ENCODE peak calls at places on chromosomes 6 and 20, in six cellular contexts. C is H9; W is pancreas; O is small intestine; S is neuronal stem cell; Z is CD8-positive, alpha-beta memory T cell. N is an unnamed sample.

GRCh38 chr6:151916680-151917164 is 109.2 kb downstream of the ESR1 start:
- DNase-seq in C (no peak), W (no peak), O (no peak), S (no peak), Z (no peak), N (peak; percentile 75)

GRCh38 chr6:33988121-33989015 is 157.5 kb downstream of the GRM4 start:
- DNase-seq in C (no peak), W (no peak), O (peak; percentile 8), S (no peak), Z (no peak), N (no peak)

GRCh38 chr6:900716-901605 is 208.0 kb upstream of the EXOC2 start:
- DNase-seq in C (no peak), W (peak; percentile 55), O (peak; percentile 38), S (no peak), Z (no peak), N (no peak)

GRCh38 chr6:90397929-90398674 is 101.5 kb upstream of the BACH2 start:
- DNase-seq in C (no peak), W (peak; percentile 29), O (no peak), S (no peak), Z (peak; percentile 35), N (no peak)

GRCh38 chr6:77416839-77417238 is 46.5 kb downstream of the HTR1B start:
- DNase-seq in C (no peak), W (no peak), O (no peak), S (no peak), Z (no peak), N (no peak)

GRCh38 chr6:139029470-139030210 is 1.1 kb downstream of the ABRACL start:
- DNase-seq in C (peak; percentile 45), W (peak; percentile 53), O (peak; percentile 85), S (peak; percentile 45), Z (peak; percentile 16), N (peak; percentile 81)

GRCh38 chr20:58889334-58890072 is 37.0 kb downstream of the GNAS start:
- DNase-seq in C (no peak), W (no peak), O (no peak), S (no peak), Z (peak; percentile 30), N (peak; percentile 31)

GRCh38 chr6:36871686-36872085 is 2.9 kb downstream of the PPIL1 start:
- DNase-seq in C (no peak), W (no peak), O (no peak), S (no peak), Z (no peak), N (no peak)

GRCh38 chr6:129032602-129033001 is 149.7 kb downstream of the LAMA2 start:
- DNase-seq in C (no peak), W (no peak), O (no peak), S (no peak), Z (no peak), N (peak; percentile 23)

GRCh38 chr6:145244712-145245111 is 490.6 kb downstream of the EPM2A start:
- DNase-seq in C (no peak), W (no peak), O (peak; percentile 91), S (no peak), Z (no peak), N (no peak)

GRCh38 chr6:18431581-18431980 is 44.4 kb downstream of the RNF144B start:
- DNase-seq in C (no peak), W (no peak), O (no peak), S (no peak), Z (no peak), N (no peak)

GRCh38 chr6:1622220-1622841 is 12.6 kb downstream of the FOXC1 start:
- DNase-seq in C (no peak), W (no peak), O (no peak), S (no peak), Z (no peak), N (no peak)

GRCh38 chr20:910840-911770 is 5.0 kb downstream of the ANGPT4 start:
- DNase-seq in C (no peak), W (no peak), O (no peak), S (no peak), Z (no peak), N (peak; percentile 67)

GRCh38 chr6:141890661-141891060 is 242.1 kb upstream of the GJE1 start:
- DNase-seq in C (no peak), W (no peak), O (no peak), S (no peak), Z (no peak), N (no peak)

DNA sequence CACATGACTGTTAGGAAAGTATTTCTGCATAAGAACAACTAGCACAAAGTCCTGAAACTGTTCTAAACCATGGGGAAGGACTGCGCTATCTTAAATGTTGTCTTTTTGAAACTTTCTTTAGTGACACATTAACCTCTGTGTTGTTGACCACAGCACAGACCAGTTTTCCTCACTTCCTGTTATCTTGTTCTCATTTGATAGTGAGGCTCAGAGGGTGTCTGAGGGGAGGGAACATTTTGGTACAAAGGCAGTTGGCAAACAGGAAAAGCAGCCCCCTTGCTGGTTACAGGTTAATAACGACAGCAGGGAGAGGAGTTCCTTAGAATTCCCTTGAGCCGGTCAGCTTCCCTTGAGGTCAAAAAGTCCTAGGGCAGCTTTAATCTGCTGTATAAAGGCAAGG is 143.5 kb upstream of the BMP2 start:
- DNase-seq in C (peak; percentile 33), W (no peak), O (no peak), S (peak; percentile 6), Z (no peak), N (no peak)
- H3K9me3 ChIP-seq in C (no peaks in the 10 kb centered on the region), W (no peaks in the 10 kb centered on the region), O (no peaks in the 10 kb centered on the region), S (no peaks in the 10 kb centered on the region), Z (no peaks in the 10 kb centered on the region), N (no peaks in the 10 kb centered on the region)

GRCh38 chr20:2116170-2116940 is 14.7 kb downstream of the STK35 start:
- DNase-seq in C (no peak), W (no peak), O (no peak), S (no peak), Z (no peak), N (no peak)

GRCh38 chr20:2122921-2123320 is 21.3 kb downstream of the STK35 start:
- DNase-seq in C (no peak), W (peak; percentile 16), O (no peak), S (no peak), Z (no peak), N (no peak)

GRCh38 chr20:2114560-2114959 is 12.9 kb downstream of the STK35 start:
- DNase-seq in C (no peak), W (no peak), O (no peak), S (no peak), Z (no peak), N (no peak)

GRCh38 chr20:2114990-2115681 is 13.5 kb downstream of the STK35 start:
- DNase-seq in C (no peak), W (no peak), O (no peak), S (no peak), Z (no peak), N (peak; percentile 35)

DNA sequence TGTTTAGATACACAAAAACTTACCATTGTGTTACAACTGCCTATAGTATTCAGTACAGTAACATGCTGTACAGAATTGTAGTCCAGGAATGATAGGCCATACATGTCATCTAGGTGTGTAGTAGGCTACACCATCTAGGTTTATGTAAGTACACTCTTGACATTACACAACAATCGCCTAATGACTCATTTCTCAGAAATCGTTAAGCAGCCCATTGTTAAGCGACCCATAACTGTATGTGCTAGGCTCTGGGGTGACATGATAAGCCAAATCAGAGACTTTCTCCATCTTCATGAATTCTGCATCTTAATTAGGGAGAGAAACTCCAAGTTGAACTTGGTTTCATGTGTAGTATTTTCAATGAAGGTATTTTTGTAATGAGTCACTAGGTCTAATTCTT is 17.2 kb downstream of the STK35 start:
- DNase-seq in C (no peak), W (no peak), O (no peak), S (no peak), Z (no peak), N (no peak)
- H3K4me1 ChIP-seq in C (no peaks in the 10 kb centered on the region), W (peaks cover 17% of the 10 kb centered on the region), O (no peaks in the 10 kb centered on the region), S (peaks cover 8% of the 10 kb centered on the region), Z (peaks cover 35% of the 10 kb centered on the region), N (peaks cover 4% of the 10 kb centered on the region)

GRCh38 chr6:106805771-106806170 is 168.8 kb downstream of the CD24 start:
- DNase-seq in C (no peak), W (no peak), O (no peak), S (no peak), Z (no peak), N (no peak)
- H3K9me3 ChIP-seq in C (peaks cover 31% of the 10 kb centered on the region), W (no peaks in the 10 kb centered on the region), O (peaks cover 2% of the 10 kb centered on the region), S (peaks cover 6% of the 10 kb centered on the region), Z (no peaks in the 10 kb centered on the region), N (peaks cover 37% of the 10 kb centered on the region)

GRCh38 chr6:112202639-112203341 is 51.6 kb downstream of the LAMA4 start:
- DNase-seq in C (no peak), W (no peak), O (no peak), S (no peak), Z (no peak), N (peak; percentile 54)

GRCh38 chr6:112205521-112206458 is 48.6 kb downstream of the LAMA4 start:
- DNase-seq in C (no peak), W (no peak), O (no peak), S (no peak), Z (no peak), N (peak; percentile 27)

GRCh38 chr6:112203577-112204349 is 50.6 kb downstream of the LAMA4 start:
- DNase-seq in C (no peak), W (no peak), O (no peak), S (no peak), Z (no peak), N (peak; percentile 65)

GRCh38 chr6:112207131-112207530 is 47.2 kb downstream of the LAMA4 start:
- DNase-seq in C (no peak), W (no peak), O (no peak), S (no peak), Z (no peak), N (no peak)

GRCh38 chr6:112204350-112204706 is 50.0 kb downstream of the LAMA4 start:
- DNase-seq in C (no peak), W (no peak), O (no peak), S (no peak), Z (no peak), N (no peak)
- H3K4me1 ChIP-seq in C (peaks cover 12% of the 10 kb centered on the region), W (no peaks in the 10 kb centered on the region), O (no peaks in the 10 kb centered on the region), S (peaks cover 26% of the 10 kb centered on the region), Z (no peaks in the 10 kb centered on the region), N (peaks cover 81% of the 10 kb centered on the region)

GRCh38 chr20:42430059-42430458 is 759.6 kb downstream of the PTPRT start:
- DNase-seq in C (no peak), W (no peak), O (no peak), S (no peak), Z (no peak), N (no peak)
- H3K9me3 ChIP-seq in C (peaks cover 8% of the 10 kb centered on the region), W (no peaks in the 10 kb centered on the region), O (no peaks in the 10 kb centered on the region), S (no peaks in the 10 kb centered on the region), Z (no peaks in the 10 kb centered on the region), N (no peaks in the 10 kb centered on the region)

GRCh38 chr20:50308513-50309279 is 118.1 kb downstream of the CEBPB start:
- DNase-seq in C (peak; percentile 83), W (peak; percentile 70), O (no peak), S (no peak), Z (no peak), N (peak; percentile 98)
- H3K4me1 ChIP-seq in C (peaks cover 5% of the 10 kb centered on the region), W (peaks cover 37% of the 10 kb centered on the region), O (peaks cover 12% of the 10 kb centered on the region), S (peaks cover 7% of the 10 kb centered on the region), Z (no peaks in the 10 kb centered on the region), N (peaks cover 72% of the 10 kb centered on the region)

N was measured in adipocyte.